ENCODE peak calls at places on chromosomes 1 and 21, in six cellular contexts. C, Q, Z, J, A and T are unnamed samples.

GRCh38 chr21:33854604-33855003 is 61.0 kb downstream of the ATP5PO start:
- DNase-seq in C (no peak), Q (no peak), Z (no peak), J (no peak), A (no peak), T (no peak)

GRCh38 chr1:151834239-151834638 is 2.6 kb upstream of the RORC start:
- DNase-seq in C (no peak), Q (no peak), Z (no peak), J (no peak), A (no peak), T (no peak)

GRCh38 chr1:173506437-173506836 is 29.3 kb downstream of the PRDX6 start:
- DNase-seq in C (no peak), Q (no peak), Z (no peak), J (no peak), A (no peak), T (no peak)

GRCh38 chr1:183932412-183932811 is 105.1 kb downstream of the COLGALT2 start:
- DNase-seq in C (peak), Q (no peak), Z (no peak), J (peak), A (no peak), T (peak)

GRCh38 chr21:46126321-46127238 is 28.7 kb downstream of the COL6A2 start:
- DNase-seq in C (no peak), Q (peak), Z (no peak), J (no peak), A (no peak), T (no peak)

GRCh38 chr1:21290546-21290944 is 282 bp upstream of the ECE1 start:
- DNase-seq in C (no peak), Q (no peak), Z (no peak), J (no peak), A (no peak), T (no peak)

GRCh38 chr1:230261918-230262650 is 164.0 kb downstream of the PGBD5 start:
- DNase-seq in C (no peak), Q (no peak), Z (no peak), J (no peak), A (no peak), T (no peak)

GRCh38 chr1:54854376-54855020 is 32.5 kb downstream of the DHCR24 start:
- DNase-seq in C (no peak), Q (no peak), Z (no peak), J (no peak), A (no peak), T (no peak)

GRCh38 chr1:226064168-226064815 is 1.8 kb downstream of the H3-3A start:
- DNase-seq in C (no peak), Q (no peak), Z (no peak), J (peak), A (no peak), T (no peak)

GRCh38 chr1:54585181-54586066 is 37.4 kb downstream of the ACOT11 start:
- DNase-seq in C (no peak), Q (no peak), Z (no peak), J (no peak), A (no peak), T (no peak)

GRCh38 chr1:19765623-19766022 is 34.1 kb downstream of the TMCO4 start:
- DNase-seq in C (peak), Q (no peak), Z (peak), J (peak), A (no peak), T (peak)

GRCh38 chr21:36547464-36547863 is 67.5 kb upstream of the CLDN14 start:
- DNase-seq in C (no peak), Q (no peak), Z (no peak), J (no peak), A (no peak), T (no peak)

GRCh38 chr1:234743866-234744581 is 134.0 kb upstream of the IRF2BP2 start:
- DNase-seq in C (no peak), Q (no peak), Z (no peak), J (peak), A (peak), T (peak)

GRCh38 chr1:17984510-17985085 is 123.0 kb upstream of the IGSF21 start:
- DNase-seq in C (no peak), Q (peak), Z (peak), J (no peak), A (peak), T (no peak)

GRCh38 chr1:145967288-145967687 is 2.8 kb downstream of the POLR3GL start:
- DNase-seq in C (no peak), Q (no peak), Z (no peak), J (no peak), A (no peak), T (no peak)

GRCh38 chr1:224641030-224641429 is 24.9 kb downstream of the CNIH3 start:
- DNase-seq in C (no peak), Q (no peak), Z (no peak), J (no peak), A (no peak), T (no peak)

GRCh38 chr1:15501208-15502032 is 22.6 kb downstream of the CASP9 start:
- DNase-seq in C (no peak), Q (peak), Z (peak), J (peak), A (peak), T (peak)

GRCh38 chr1:200861937-200862647 is 10.7 kb upstream of the GPR25 start:
- DNase-seq in C (no peak), Q (no peak), Z (no peak), J (no peak), A (no peak), T (no peak)

GRCh38 chr1:153309441-153309840 is 3.3 kb downstream of the PGLYRP3 start:
- DNase-seq in C (no peak), Q (no peak), Z (no peak), J (no peak), A (no peak), T (no peak)

GRCh38 chr21:41135715-41136114 is 32.2 kb upstream of the BACE2 start:
- DNase-seq in C (no peak), Q (no peak), Z (no peak), J (no peak), A (no peak), T (no peak)

GRCh38 chr21:35053356-35054096 is 4.4 kb upstream of the RUNX1 start:
- DNase-seq in C (no peak), Q (no peak), Z (no peak), J (no peak), A (no peak), T (no peak)

GRCh38 chr1:36981771-36982622 is 52.3 kb downstream of the GRIK3 start:
- DNase-seq in C (no peak), Q (peak), Z (no peak), J (no peak), A (no peak), T (no peak)

GRCh38 chr1:157517026-157517425 is 35.3 kb downstream of the FCRL5 start:
- DNase-seq in C (no peak), Q (no peak), Z (no peak), J (no peak), A (no peak), T (no peak)

GRCh38 chr1:223756002-223756775 is 43.9 kb downstream of the CAPN2 start:
- DNase-seq in C (no peak), Q (no peak), Z (no peak), J (no peak), A (no peak), T (no peak)